ENCODE peak calls at places on chromosomes 4 and X, in six cellular contexts. B is A549, X is HepG2, A is GM12878, Z is upper lobe of left lung, G is K562. I is an unnamed sample.

GRCh38 chr4:42482516-42483327 is 85.4 kb downstream of the SHISA3 start:
- ATAC-seq in A (no peak), Z (no peak), G (no peak), B (no peak), X (no peak), I (no peak)

GRCh38 chr4:78560296-78560963 is 8.9 kb downstream of the ANXA3 start:
- ATAC-seq in Z (no peak), X (no peak), B (peak; percentile 86), A (no peak), G (peak; percentile 36), I (no peak)

GRCh38 chr4:111510535-111510934 is 634.7 kb upstream of the FAM241A start:
- ATAC-seq in Z (no peak), A (no peak), X (no peak), B (no peak), G (no peak), I (no peak)

GRCh38 chr4:43651991-43652390 is 759.5 kb downstream of the GRXCR1 start:
- ATAC-seq in X (no peak), A (no peak), G (no peak), B (no peak), Z (no peak), I (no peak)

GRCh38 chr4:153453455-153453854 is 12.7 kb upstream of the TMEM131L start:
- ATAC-seq in X (no peak), Z (no peak), A (no peak), B (no peak), G (no peak), I (no peak)

GRCh38 chr4:96009720-96010119 is 169.8 kb downstream of the PDHA2 start:
- ATAC-seq in A (no peak), Z (no peak), G (no peak), B (no peak), X (no peak), I (no peak)

GRCh38 chr4:182856862-182857261 is 60.3 kb downstream of the DCTD start:
- ATAC-seq in Z (no peak), B (no peak), X (no peak), G (peak; percentile 40), A (no peak), I (no peak)

GRCh38 chr4:53706422-53707032 is 115.2 kb upstream of the LNX1 start:
- ATAC-seq in G (peak; percentile 75), B (peak; percentile 52), Z (no peak), A (peak; percentile 29), X (peak; percentile 35), I (no peak)

GRCh38 chr4:168781884-168782283 is 228.2 kb downstream of the CBR4 start:
- ATAC-seq in Z (no peak), G (no peak), B (no peak), X (no peak), A (peak; percentile 29), I (no peak)

GRCh38 chrX:110706446-110706845 is 89.2 kb downstream of the CHRDL1 start:
- ATAC-seq in A (no peak), B (no peak), G (no peak), X (no peak), Z (no peak), I (no peak)

GRCh38 chr4:118765399-118765798 is 70.5 kb downstream of the SEC24D start:
- ATAC-seq in B (peak; percentile 47), X (no peak), G (peak; percentile 80), A (no peak), Z (peak; percentile 66), I (peak; percentile 85)

GRCh38 chrX:69389221-69389620 is 114.9 kb upstream of the NALF2 start:
- ATAC-seq in G (no peak), B (no peak), X (no peak), A (no peak), Z (no peak), I (no peak)

GRCh38 chr4:89482926-89483595 is 175.5 kb upstream of the GPRIN3 start:
- ATAC-seq in X (no peak), Z (no peak), A (no peak), B (no peak), G (no peak), I (no peak)

GRCh38 chr4:68124262-68124661 is 5.4 kb downstream of the TMPRSS11F start:
- ATAC-seq in X (no peak), Z (no peak), G (peak; percentile 71), A (no peak), B (no peak), I (no peak)

GRCh38 chrX:41449138-41449537 is 2.0 kb downstream of the NYX start:
- ATAC-seq in G (no peak), Z (no peak), A (no peak), X (no peak), B (peak; percentile 19), I (no peak)

GRCh38 chrX:21745756-21746155 is 12.2 kb downstream of the SMPX start:
- ATAC-seq in X (peak; percentile 38), A (peak; percentile 79), G (peak; percentile 74), B (peak; percentile 71), Z (no peak), I (no peak)

GRCh38 chr4:102842367-102842766 is 15.0 kb upstream of the UBE2D3 start:
- ATAC-seq in B (no peak), G (no peak), A (peak; percentile 62), Z (no peak), X (no peak), I (no peak)

DNA sequence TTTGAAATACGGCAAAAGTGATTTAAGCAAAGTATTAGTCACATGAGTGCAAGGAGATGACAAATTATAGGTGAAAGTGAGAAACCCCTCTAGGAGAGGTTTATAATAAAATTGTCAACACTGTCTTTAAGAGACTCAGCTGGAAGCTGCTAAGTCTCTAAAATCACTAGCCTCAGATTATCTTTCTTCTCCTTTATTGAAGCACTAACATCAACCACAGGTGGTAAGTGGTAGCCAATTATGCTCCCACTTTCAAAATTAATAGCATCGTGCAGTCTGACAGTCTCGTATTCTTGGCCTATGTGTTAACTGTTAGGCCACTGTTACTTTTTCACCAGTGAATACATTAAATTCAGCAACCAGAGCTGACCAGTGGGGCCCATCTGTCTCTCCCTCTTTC is 674.0 kb downstream of the RAPGEF2 start:
- ATAC-seq in A (no peak), G (no peak), Z (no peak), B (no peak), X (no peak), I (no peak)
- TF ChIP-seq EP300 in A (no peak), G (no peak), Z (no peak), B (no peak), X (no peak), I (no peak)

GRCh38 chrX:40272141-40272540 is 174.4 kb upstream of the BCOR start:
- ATAC-seq in B (no peak), X (no peak), A (no peak), Z (no peak), G (no peak), I (no peak)

GRCh38 chrX:40267334-40268118 is 169.8 kb upstream of the BCOR start:
- ATAC-seq in Z (no peak), B (peak; percentile 48), A (peak; percentile 74), X (peak; percentile 56), G (peak; percentile 47), I (peak; percentile 32)

GRCh38 chrX:40272786-40273185 is 175.0 kb upstream of the BCOR start:
- ATAC-seq in Z (no peak), B (no peak), A (no peak), X (no peak), G (no peak), I (no peak)

GRCh38 chrX:40266490-40267333 is 169.0 kb upstream of the BCOR start:
- ATAC-seq in X (peak; percentile 92), A (peak; percentile 79), Z (peak; percentile 76), B (peak; percentile 97), G (peak; percentile 92), I (peak; percentile 82)

DNA sequence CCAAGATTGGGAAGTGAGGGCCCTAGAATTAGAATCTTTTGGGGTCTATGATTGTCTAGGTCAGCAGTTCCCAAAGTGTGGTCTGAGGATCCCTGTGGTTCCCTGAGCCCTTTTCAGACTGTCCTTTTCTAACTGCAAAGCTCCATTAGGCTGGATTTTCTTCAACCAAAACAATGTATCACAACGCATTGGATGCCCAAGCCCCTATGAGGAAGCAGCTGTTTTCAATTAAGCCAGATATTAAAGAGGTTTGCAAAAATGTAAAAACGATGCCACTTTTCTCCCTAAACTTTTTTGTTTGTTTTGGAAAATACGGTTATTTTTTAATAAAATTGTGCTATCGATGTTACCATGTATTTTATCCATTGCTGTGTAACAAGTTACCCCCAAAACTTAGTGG is 170.4 kb upstream of the BCOR start:
- ATAC-seq in Z (no peak), A (no peak), B (no peak), G (no peak), X (no peak), I (no peak)
- H3K27ac ChIP-seq in Z (no peak overlapping the region), A (no peak overlapping the region), B (no peak overlapping the region), G (no peak overlapping the region), X (no peak overlapping the region), I (no peak overlapping the region)

GRCh38 chr4:39410415-39410814 is 3.7 kb downstream of the KLB start:
- ATAC-seq in Z (no peak), B (no peak), A (no peak), G (peak; percentile 34), X (no peak), I (no peak)

GRCh38 chr4:39407584-39407885 is 805 bp downstream of the KLB start:
- ATAC-seq in A (no peak), G (no peak), B (peak; percentile 64), Z (no peak), X (peak; percentile 49), I (no peak)

DNA sequence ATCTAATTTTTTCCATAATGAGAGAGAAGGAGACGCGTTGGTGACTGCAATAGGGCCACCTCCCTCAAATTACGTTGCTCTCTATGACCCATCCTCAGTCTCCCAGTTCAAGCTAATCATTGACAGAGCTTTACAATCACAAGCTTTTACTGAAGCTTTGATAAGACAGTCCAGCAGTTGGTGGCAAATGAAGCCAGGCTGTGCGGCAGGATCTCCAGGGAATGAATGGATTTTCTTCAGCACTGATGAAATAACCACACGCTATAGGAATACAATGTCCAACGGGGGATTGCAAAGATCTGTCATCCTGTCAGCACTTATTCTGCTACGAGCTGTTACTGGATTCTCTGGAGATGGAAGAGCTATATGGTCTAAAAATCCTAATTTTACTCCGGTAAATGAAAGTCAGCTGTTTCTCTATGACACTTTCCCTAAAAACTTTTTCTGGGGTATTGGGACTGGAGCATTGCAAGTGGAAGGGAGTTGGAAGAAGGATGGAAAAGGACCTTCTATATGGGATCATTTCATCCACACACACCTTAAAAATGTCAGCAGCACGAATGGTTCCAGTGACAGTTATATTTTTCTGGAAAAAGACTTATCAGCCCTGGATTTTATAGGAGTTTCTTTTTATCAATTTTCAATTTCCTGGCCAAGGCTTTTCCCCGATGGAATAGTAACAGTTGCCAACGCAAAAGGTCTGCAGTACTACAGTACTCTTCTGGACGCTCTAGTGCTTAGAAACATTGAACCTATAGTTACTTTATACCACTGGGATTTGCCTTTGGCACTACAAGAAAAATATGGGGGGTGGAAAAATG is at the start of gene KLB:
- ATAC-seq in A (no peak), X (peak; percentile 91), Z (no peak), B (peak; percentile 78), G (no peak), I (no peak)
- TF ChIP-seq EP300 in A (no peak), X (peak; percentile 39), Z (no peak), B (no peak), G (no peak), I (no peak)

DNA sequence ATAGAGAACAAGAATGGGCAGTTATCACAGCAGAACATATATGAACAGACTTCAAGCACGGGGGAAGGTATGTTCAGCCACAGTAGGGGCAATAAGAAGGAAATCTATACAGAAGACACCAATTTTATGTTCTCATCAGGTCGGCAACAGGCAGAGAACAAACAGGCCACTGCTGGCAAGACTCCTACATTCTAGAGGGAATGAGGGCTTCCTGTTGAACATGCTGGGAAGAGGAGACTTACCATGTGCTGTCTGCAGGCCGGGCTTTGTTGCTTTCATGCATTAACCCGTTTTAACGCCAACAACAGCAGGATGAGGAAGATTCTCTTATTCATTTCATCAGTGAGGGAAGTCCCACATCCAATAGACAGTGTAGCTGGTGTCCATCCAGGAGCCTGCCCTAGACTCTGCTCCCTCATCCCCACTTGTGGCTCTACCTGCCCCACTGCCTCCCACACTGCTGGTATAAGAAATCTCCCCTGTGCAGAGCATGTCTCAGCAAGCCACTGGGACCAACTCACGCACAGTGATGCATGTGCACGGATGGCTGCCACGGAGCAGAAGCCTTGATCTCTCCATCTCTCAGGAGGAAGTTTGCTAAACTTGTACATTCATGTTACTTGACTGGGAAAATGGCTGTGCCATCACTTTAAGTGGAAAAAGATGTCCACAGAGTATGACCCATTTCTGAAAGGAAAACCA is 84.5 kb downstream of the ACOX3 start:
- ATAC-seq in B (peak; percentile 34), Z (no peak), G (no peak), X (no peak), A (no peak), I (no peak)
- H3K27ac ChIP-seq in B (no peak overlapping the region), Z (no peak overlapping the region), G (no peak overlapping the region), X (no peak overlapping the region), A (no peak overlapping the region), I (no peak overlapping the region)

I was measured in gastroesophageal sphincter.